ENCODE peak calls at places on chromosomes 11 and 22, in four cellular contexts. One of them, this sample, is unnamed.
A peak's percentile ranks its signal among the peaks of the same experiment; 100 is the strongest.

GRCh38 chr11:64358536-64358906 is 441 bp upstream of the RPS6KA4 start:
- DNase-seq in breast epithelium: no peak
- DNase-seq in body of pancreas: no peak
- DNase-seq in cardiac muscle cell: no peak
- DNase-seq in this sample: no peak

GRCh38 chr11:100888836-100889235 is 201.7 kb downstream of the ARHGAP42 start:
- DNase-seq in breast epithelium: no peak
- DNase-seq in body of pancreas: no peak
- DNase-seq in cardiac muscle cell: no peak
- DNase-seq in this sample: no peak

GRCh38 chr11:76232026-76232665 is 25.8 kb upstream of the WNT11 start:
- DNase-seq in breast epithelium: no peak
- DNase-seq in body of pancreas: no peak
- DNase-seq in cardiac muscle cell: no peak
- DNase-seq in this sample: no peak

GRCh38 chr22:46315976-46316375 is 19.3 kb downstream of the GTSE1 start:
- DNase-seq in breast epithelium: no peak
- DNase-seq in body of pancreas: no peak
- DNase-seq in cardiac muscle cell: no peak
- DNase-seq in this sample: no peak

GRCh38 chr22:36069368-36069767 is 40.7 kb upstream of the RBFOX2 start:
- DNase-seq in breast epithelium: no peak
- DNase-seq in body of pancreas: peak; percentile 93
- DNase-seq in cardiac muscle cell: no peak
- DNase-seq in this sample: no peak

GRCh38 chr11:17762309-17762974 is 27.9 kb downstream of the KCNC1 start:
- DNase-seq in breast epithelium: no peak
- DNase-seq in body of pancreas: no peak
- DNase-seq in cardiac muscle cell: no peak
- DNase-seq in this sample: no peak

GRCh38 chr22:46405925-46406324 is 70.4 kb downstream of the TRMU start:
- DNase-seq in breast epithelium: no peak
- DNase-seq in body of pancreas: no peak
- DNase-seq in cardiac muscle cell: no peak
- DNase-seq in this sample: no peak

GRCh38 chr11:117175104-117175503 is 3.4 kb upstream of the SIDT2 start:
- DNase-seq in breast epithelium: no peak
- DNase-seq in body of pancreas: no peak
- DNase-seq in cardiac muscle cell: no peak
- DNase-seq in this sample: no peak

GRCh38 chr11:21037836-21038235 is 368.4 kb downstream of the NELL1 start:
- DNase-seq in breast epithelium: no peak
- DNase-seq in body of pancreas: no peak
- DNase-seq in cardiac muscle cell: no peak
- DNase-seq in this sample: no peak

GRCh38 chr11:36091256-36091811 is 147.5 kb downstream of the LDLRAD3 start:
- DNase-seq in breast epithelium: no peak
- DNase-seq in body of pancreas: no peak
- DNase-seq in cardiac muscle cell: peak; percentile 96
- DNase-seq in this sample: no peak

GRCh38 chr11:64276653-64277431 is 7.6 kb downstream of the BAD start:
- DNase-seq in breast epithelium: no peak
- DNase-seq in body of pancreas: no peak
- DNase-seq in cardiac muscle cell: no peak
- DNase-seq in this sample: no peak

GRCh38 chr22:35530700-35531099 is 9.9 kb upstream of the RASD2 start:
- DNase-seq in breast epithelium: no peak
- DNase-seq in body of pancreas: no peak
- DNase-seq in cardiac muscle cell: no peak
- DNase-seq in this sample: no peak

GRCh38 chr22:49101225-49101624 is 726.4 kb downstream of the BRD1 start:
- DNase-seq in breast epithelium: no peak
- DNase-seq in body of pancreas: no peak
- DNase-seq in cardiac muscle cell: no peak
- DNase-seq in this sample: no peak

GRCh38 chr11:2129699-2130366 is 9.4 kb downstream of the IGF2 start:
- DNase-seq in breast epithelium: no peak
- DNase-seq in body of pancreas: no peak
- DNase-seq in cardiac muscle cell: no peak
- DNase-seq in this sample: no peak

GRCh38 chr11:1307998-1308744 is 1.3 kb downstream of the TOLLIP start:
- DNase-seq in breast epithelium: no peak
- DNase-seq in body of pancreas: peak; percentile 74
- DNase-seq in cardiac muscle cell: peak; percentile 16
- DNase-seq in this sample: no peak

GRCh38 chr22:27490080-27490479 is 311.5 kb downstream of the MN1 start:
- DNase-seq in breast epithelium: no peak
- DNase-seq in body of pancreas: no peak
- DNase-seq in cardiac muscle cell: no peak
- DNase-seq in this sample: no peak

GRCh38 chr11:74989269-74989655 is 529 bp downstream of the NEU3 start:
- DNase-seq in breast epithelium: no peak
- DNase-seq in body of pancreas: no peak
- DNase-seq in cardiac muscle cell: no peak
- DNase-seq in this sample: no peak

GRCh38 chr11:118924591-118925585 is 838 bp downstream of the BCL9L start:
- DNase-seq in breast epithelium: no peak
- DNase-seq in body of pancreas: peak; percentile 62
- DNase-seq in cardiac muscle cell: peak; percentile 46
- DNase-seq in this sample: peak; percentile 77

GRCh38 chr11:118921121-118921928 is 4.4 kb downstream of the BCL9L start:
- DNase-seq in breast epithelium: no peak
- DNase-seq in body of pancreas: peak; percentile 88
- DNase-seq in cardiac muscle cell: peak; percentile 98
- DNase-seq in this sample: no peak

GRCh38 chr22:38176170-38176741 is 5.4 kb downstream of the PLA2G6 start:
- DNase-seq in breast epithelium: peak; percentile 93
- DNase-seq in body of pancreas: peak; percentile 71
- DNase-seq in cardiac muscle cell: peak; percentile 89
- DNase-seq in this sample: peak; percentile 55

GRCh38 chr11:1531961-1532586 is 40.0 kb downstream of the DUSP8 start:
- DNase-seq in breast epithelium: no peak
- DNase-seq in body of pancreas: no peak
- DNase-seq in cardiac muscle cell: no peak
- DNase-seq in this sample: peak; percentile 65

GRCh38 chr11:24046731-24047130 is 450.1 kb upstream of the LUZP2 start:
- DNase-seq in breast epithelium: no peak
- DNase-seq in body of pancreas: no peak
- DNase-seq in cardiac muscle cell: no peak
- DNase-seq in this sample: no peak

GRCh38 chr11:118574636-118575035 is 2.4 kb downstream of the ARCN1 start:
- DNase-seq in breast epithelium: no peak
- DNase-seq in body of pancreas: no peak
- DNase-seq in cardiac muscle cell: no peak
- DNase-seq in this sample: no peak

GRCh38 chr11:15197696-15198095 is 83.0 kb downstream of the INSC start:
- DNase-seq in breast epithelium: no peak
- DNase-seq in body of pancreas: no peak
- DNase-seq in cardiac muscle cell: no peak
- DNase-seq in this sample: no peak

GRCh38 chr22:41062146-41062545 is 30.2 kb upstream of the EP300 start:
- DNase-seq in breast epithelium: no peak
- DNase-seq in body of pancreas: no peak
- DNase-seq in cardiac muscle cell: no peak
- DNase-seq in this sample: no peak

GRCh38 chr11:36427079-36427478 is 83.0 kb downstream of the TRAF6 start:
- DNase-seq in breast epithelium: no peak
- DNase-seq in body of pancreas: peak; percentile 39
- DNase-seq in cardiac muscle cell: peak; percentile 50
- DNase-seq in this sample: no peak

GRCh38 chr11:62602141-62603071 is 741 bp upstream of the MTA2 start:
- DNase-seq in breast epithelium: peak; percentile 72
- DNase-seq in body of pancreas: peak; percentile 84
- DNase-seq in cardiac muscle cell: peak; percentile 82
- DNase-seq in this sample: no peak

GRCh38 chr11:95926714-95927113 is 2.8 kb upstream of the MTMR2 start:
- DNase-seq in breast epithelium: no peak
- DNase-seq in body of pancreas: no peak
- DNase-seq in cardiac muscle cell: no peak
- DNase-seq in this sample: no peak

GRCh38 chr11:110296226-110297081 is at the start of gene RDX:
- DNase-seq in breast epithelium: peak; percentile 55
- DNase-seq in body of pancreas: peak; percentile 72
- DNase-seq in cardiac muscle cell: peak; percentile 82
- DNase-seq in this sample: peak; percentile 84

GRCh38 chr11:73085189-73085875 is 56.8 kb downstream of the FCHSD2 start:
- DNase-seq in breast epithelium: no peak
- DNase-seq in body of pancreas: peak; percentile 18
- DNase-seq in cardiac muscle cell: peak; percentile 19
- DNase-seq in this sample: no peak

GRCh38 chr11:112977620-112978212 is 16.5 kb downstream of the NCAM1 start:
- DNase-seq in breast epithelium: no peak
- DNase-seq in body of pancreas: peak; percentile 32
- DNase-seq in cardiac muscle cell: peak; percentile 92
- DNase-seq in this sample: no peak

GRCh38 chr11:10295056-10295901 is 1.3 kb upstream of the SBF2 start:
- DNase-seq in breast epithelium: no peak
- DNase-seq in body of pancreas: no peak
- DNase-seq in cardiac muscle cell: no peak
- DNase-seq in this sample: no peak
- H3K4me3 ChIP-seq in breast epithelium: peak overlapping the region; percentile 91
- H3K4me3 ChIP-seq in body of pancreas: no peak overlapping the region
- H3K4me3 ChIP-seq in cardiac muscle cell: peak overlapping the region; percentile 77
- H3K4me3 ChIP-seq in this sample: peak overlapping the region; percentile 78

GRCh38 chr22:32177221-32177765 is 18.2 kb upstream of the C22orf42 start:
- DNase-seq in breast epithelium: no peak
- DNase-seq in body of pancreas: no peak
- DNase-seq in cardiac muscle cell: no peak
- DNase-seq in this sample: no peak
- H3K27me3 ChIP-seq in breast epithelium: peaks cover 43% of the 10 kb centered on the region
- H3K27me3 ChIP-seq in body of pancreas: no peaks in the 10 kb centered on the region
- H3K27me3 ChIP-seq in cardiac muscle cell: peaks cover 33% of the 10 kb centered on the region
- H3K27me3 ChIP-seq in this sample: peaks cover 27% of the 10 kb centered on the region

GRCh38 chr11:66267379-66268209 is 845 bp upstream of the RAB1B start:
- DNase-seq in breast epithelium: peak; percentile 85
- DNase-seq in body of pancreas: peak; percentile 84
- DNase-seq in cardiac muscle cell: peak; percentile 93
- DNase-seq in this sample: peak; percentile 96

GRCh38 chr11:66271816-66272215 is 3.4 kb downstream of the RAB1B start:
- DNase-seq in breast epithelium: no peak
- DNase-seq in body of pancreas: no peak
- DNase-seq in cardiac muscle cell: no peak
- DNase-seq in this sample: no peak

GRCh38 chr11:66268210-66268952 is at the start of gene RAB1B:
- DNase-seq in breast epithelium: peak; percentile 100
- DNase-seq in body of pancreas: peak; percentile 100
- DNase-seq in cardiac muscle cell: peak; percentile 100
- DNase-seq in this sample: peak; percentile 100

GRCh38 chr11:66267039-66267378 is 1.4 kb upstream of the RAB1B start:
- DNase-seq in breast epithelium: no peak
- DNase-seq in body of pancreas: no peak
- DNase-seq in cardiac muscle cell: no peak
- DNase-seq in this sample: no peak

GRCh38 chr11:66268953-66269906 is 791 bp downstream of the RAB1B start:
- DNase-seq in breast epithelium: no peak
- DNase-seq in body of pancreas: peak; percentile 36
- DNase-seq in cardiac muscle cell: peak; percentile 41
- DNase-seq in this sample: no peak
- TF ChIP-seq CTCF in breast epithelium: no peak
- TF ChIP-seq CTCF in body of pancreas: no peak
- TF ChIP-seq CTCF in cardiac muscle cell: peak; percentile 30
- TF ChIP-seq CTCF in this sample: peak; percentile 25

GRCh38 chr11:123588863-123589262 is 65.6 kb downstream of the SCN3B start:
- DNase-seq in breast epithelium: no peak
- DNase-seq in body of pancreas: no peak
- DNase-seq in cardiac muscle cell: no peak
- DNase-seq in this sample: no peak
- H3K4me3 ChIP-seq in breast epithelium: no peak overlapping the region
- H3K4me3 ChIP-seq in body of pancreas: no peak overlapping the region
- H3K4me3 ChIP-seq in cardiac muscle cell: no peak overlapping the region
- H3K4me3 ChIP-seq in this sample: no peak overlapping the region

GRCh38 chr11:46392421-46393230 is 1.1 kb upstream of the CHRM4 start:
- DNase-seq in breast epithelium: peak; percentile 41
- DNase-seq in body of pancreas: peak; percentile 88
- DNase-seq in cardiac muscle cell: peak; percentile 88
- DNase-seq in this sample: no peak
- H3K27me3 ChIP-seq in breast epithelium: peaks cover 44% of the 10 kb centered on the region
- H3K27me3 ChIP-seq in body of pancreas: peaks cover 22% of the 10 kb centered on the region
- H3K27me3 ChIP-seq in cardiac muscle cell: peaks cover 20% of the 10 kb centered on the region
- H3K27me3 ChIP-seq in this sample: peaks cover 30% of the 10 kb centered on the region

GRCh38 chr11:60756307-60757032 is at the start of gene MS4A15:
- DNase-seq in breast epithelium: no peak
- DNase-seq in body of pancreas: peak; percentile 57
- DNase-seq in cardiac muscle cell: no peak
- DNase-seq in this sample: no peak
- TF ChIP-seq CTCF in breast epithelium: peak; percentile 19
- TF ChIP-seq CTCF in body of pancreas: peak; percentile 44
- TF ChIP-seq CTCF in cardiac muscle cell: peak; percentile 21
- TF ChIP-seq CTCF in this sample: peak; percentile 39

GRCh38 chr22:42939941-42940653 is 74.9 kb downstream of the PACSIN2 start:
- DNase-seq in breast epithelium: peak; percentile 49
- DNase-seq in body of pancreas: peak; percentile 90
- DNase-seq in cardiac muscle cell: peak; percentile 77
- DNase-seq in this sample: no peak
- H3K4me3 ChIP-seq in breast epithelium: peak overlapping the region; percentile 24
- H3K4me3 ChIP-seq in body of pancreas: no peak overlapping the region
- H3K4me3 ChIP-seq in cardiac muscle cell: no peak overlapping the region
- H3K4me3 ChIP-seq in this sample: no peak overlapping the region

DNA sequence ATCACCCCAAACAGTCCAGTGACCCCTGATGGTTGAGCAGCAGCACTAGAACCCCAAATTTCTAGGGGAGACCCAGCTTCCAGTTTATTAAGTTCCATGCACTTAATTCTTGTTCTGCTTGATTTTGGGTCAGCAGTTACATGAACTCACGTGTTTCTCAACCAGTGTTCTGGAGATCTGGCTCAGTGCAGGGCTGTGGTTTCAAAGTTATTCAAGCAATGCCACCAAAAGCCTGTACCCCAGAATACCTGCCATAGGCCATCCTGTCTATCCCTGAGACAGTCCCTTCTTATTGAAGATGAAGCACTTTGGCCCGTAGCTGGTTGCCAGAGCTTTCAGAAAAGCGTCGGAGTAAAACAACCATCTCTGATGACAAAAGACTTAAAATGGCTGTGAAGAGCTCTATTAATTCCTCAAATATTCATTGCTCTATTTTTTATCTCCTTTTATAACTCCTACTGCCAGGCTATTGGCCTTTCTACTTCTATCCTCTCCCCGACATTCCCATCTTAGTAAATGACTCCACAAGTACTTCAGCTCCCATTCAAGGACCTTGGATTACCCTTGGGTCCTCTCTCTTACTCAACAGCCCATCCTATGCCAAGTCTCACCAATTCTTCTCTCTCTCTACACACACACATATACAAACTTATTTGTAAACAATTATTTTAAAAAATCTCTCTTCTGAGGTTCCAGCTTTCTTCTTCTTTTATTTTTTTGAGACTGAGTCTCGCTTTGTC is 18.0 kb upstream of the VPREB1 start:
- DNase-seq in breast epithelium: peak; percentile 58
- DNase-seq in body of pancreas: no peak
- DNase-seq in cardiac muscle cell: no peak
- DNase-seq in this sample: no peak
- H3K27me3 ChIP-seq in breast epithelium: no peaks in the 10 kb centered on the region
- H3K27me3 ChIP-seq in body of pancreas: no peaks in the 10 kb centered on the region
- H3K27me3 ChIP-seq in cardiac muscle cell: peaks cover 74% of the 10 kb centered on the region
- H3K27me3 ChIP-seq in this sample: peaks cover 10% of the 10 kb centered on the region

GRCh38 chr11:6062691-6063358 is 32.3 kb upstream of the OR56A1 start:
- DNase-seq in breast epithelium: no peak
- DNase-seq in body of pancreas: no peak
- DNase-seq in cardiac muscle cell: no peak
- DNase-seq in this sample: no peak
- TF ChIP-seq CTCF in breast epithelium: no peak
- TF ChIP-seq CTCF in body of pancreas: no peak
- TF ChIP-seq CTCF in cardiac muscle cell: no peak
- TF ChIP-seq CTCF in this sample: no peak

This sample was measured in BE2C.